ENCODE peak calls at places on chromosomes 6 and 20, in seven cellular contexts. B is AG04450, E is fibroblast of mammary gland, H is GM23338, X is thoracic aorta, S is adrenal gland, N is coronary artery. W is an unnamed sample.

GRCh38 chr6:56690519-56691200 is 48.0 kb upstream of the DST start:
- DNase-seq in S (no peak), N (no peak), H (no peak), X (no peak), B (no peak), E (peak), W (peak)

GRCh38 chr6:155187096-155187495 is 76.7 kb upstream of the CLDN20 start:
- DNase-seq in S (no peak), B (no peak), N (no peak), E (no peak), X (no peak), H (no peak), W (no peak)

GRCh38 chr6:145310116-145310515 is 425.2 kb downstream of the EPM2A start:
- DNase-seq in H (no peak), S (no peak), E (peak), N (no peak), B (peak), X (no peak), W (peak)

GRCh38 chr6:30782425-30783014 is 38.2 kb upstream of the IER3 start:
- DNase-seq in B (no peak), X (no peak), E (peak), S (peak), H (no peak), N (no peak), W (peak)

GRCh38 chr6:53426544-53427270 is 78.0 kb upstream of the ELOVL5 start:
- DNase-seq in S (no peak), E (peak), X (no peak), H (no peak), N (no peak), B (no peak), W (no peak)

GRCh38 chr20:19688031-19688806 is 69.8 kb upstream of the RIN2 start:
- DNase-seq in N (peak), X (peak), E (peak), S (peak), H (peak), B (peak), W (peak)

GRCh38 chr20:26208296-26209091 is 511.8 kb upstream of the ZNF337 start:
- DNase-seq in H (peak), S (peak), N (no peak), X (no peak), E (no peak), B (no peak), W (peak)

GRCh38 chr6:82022614-82023102 is 224.9 kb downstream of the IBTK start:
- DNase-seq in X (no peak), N (no peak), B (peak), S (no peak), H (no peak), E (peak), W (peak)

GRCh38 chr6:97053643-97054411 is 129.3 kb downstream of the KLHL32 start:
- DNase-seq in N (no peak), B (no peak), E (peak), X (no peak), S (no peak), H (peak), W (peak)

GRCh38 chr20:50982372-50982771 is 23.8 kb downstream of the MOCS3 start:
- DNase-seq in H (no peak), B (no peak), N (no peak), X (no peak), S (no peak), E (peak), W (peak)

GRCh38 chr6:129489215-129489765 is 220.7 kb downstream of the ARHGAP18 start:
- DNase-seq in N (no peak), X (no peak), H (no peak), B (no peak), E (no peak), S (no peak), W (no peak)

GRCh38 chr6:132205946-132206345 is 195.3 kb downstream of the MOXD1 start:
- DNase-seq in B (no peak), E (no peak), X (no peak), H (no peak), S (no peak), N (no peak), W (no peak)

GRCh38 chr6:52305385-52305784 is 20.8 kb upstream of the MCM3 start:
- DNase-seq in H (no peak), N (no peak), S (no peak), E (no peak), X (no peak), B (no peak), W (no peak)

GRCh38 chr6:135182120-135182992 is 1.2 kb downstream of the MYB start:
- DNase-seq in X (no peak), H (peak), N (no peak), B (no peak), E (no peak), S (peak), W (peak)

GRCh38 chr20:17442588-17442987 is 88.6 kb downstream of the BFSP1 start:
- DNase-seq in S (no peak), X (no peak), E (peak), H (peak), N (no peak), B (no peak), W (peak)

GRCh38 chr20:41738584-41739193 is 120.5 kb upstream of the CHD6 start:
- DNase-seq in X (no peak), H (peak), N (no peak), B (no peak), E (peak), S (peak), W (peak)

GRCh38 chr6:112183271-112183671 is 71.1 kb downstream of the LAMA4 start:
- DNase-seq in H (no peak), E (no peak), S (no peak), X (no peak), B (peak), N (no peak), W (peak)

GRCh38 chr20:3748073-3748472 is 15.6 kb downstream of the HSPA12B start:
- DNase-seq in H (no peak), N (no peak), E (no peak), B (no peak), S (no peak), X (no peak), W (no peak)

GRCh38 chr6:166395778-166396177 is 13.0 kb upstream of the MPC1 start:
- DNase-seq in E (no peak), B (no peak), H (no peak), X (no peak), S (no peak), N (no peak), W (no peak)

GRCh38 chr6:82322386-82322785 is 41.2 kb upstream of the TPBG start:
- DNase-seq in B (no peak), S (no peak), N (no peak), H (no peak), X (no peak), E (no peak), W (no peak)

GRCh38 chr6:167705211-167705750 is 121.4 kb upstream of the AFDN start:
- DNase-seq in B (no peak), X (no peak), H (no peak), S (no peak), N (peak), E (no peak), W (no peak)

GRCh38 chr6:56827908-56828649 is 126.8 kb upstream of the BEND6 start:
- DNase-seq in N (no peak), X (no peak), B (no peak), S (no peak), H (no peak), E (no peak), W (no peak)

GRCh38 chr6:138307816-138308727 is 69.6 kb upstream of the SMIM28 start:
- DNase-seq in B (no peak), E (peak), S (peak), N (peak), H (peak), X (no peak), W (peak)

GRCh38 chr6:28134015-28134414 is 7.7 kb upstream of the ZKSCAN8 start:
- DNase-seq in S (peak), E (peak), H (peak), N (no peak), B (no peak), X (no peak), W (peak)
- TF ChIP-seq CTCF in S (peak), E (peak), H (peak), N (no peak), B (peak), X (no peak), W (peak)

GRCh38 chr6:126341126-126341525 is 1.2 kb downstream of the CENPW start:
- DNase-seq in H (no peak), B (no peak), N (no peak), E (no peak), X (no peak), S (no peak), W (no peak)
- H3K4me3 ChIP-seq in H (peak), B (peak), N (no peak), E (peak), X (peak), S (no peak), W (peak)

DNA sequence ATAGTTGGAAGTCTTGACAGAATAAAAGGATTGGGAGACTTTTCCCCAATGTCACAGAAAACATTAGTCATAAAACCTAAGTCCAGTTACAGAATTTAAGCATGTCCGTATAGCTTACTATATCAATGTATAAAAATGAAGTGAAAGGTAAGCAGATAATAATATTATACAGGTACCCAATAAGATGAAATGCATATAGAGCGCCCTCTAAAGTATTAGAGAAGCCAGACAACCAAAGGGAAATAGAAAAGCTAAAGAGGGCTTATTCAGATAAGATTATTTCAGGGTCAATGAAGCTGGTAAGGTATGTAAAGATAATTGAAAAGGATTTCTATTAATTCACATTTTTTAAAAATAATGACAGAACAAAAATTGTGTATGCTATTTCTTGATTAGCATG is 947.7 kb upstream of the MAP3K7 start:
- DNase-seq in H (peak), X (no peak), B (no peak), N (no peak), S (no peak), E (no peak), W (no peak)
- TF ChIP-seq CTCF in H (no peak), X (no peak), B (no peak), N (no peak), S (no peak), E (no peak), W (no peak)

GRCh38 chr6:102525336-102525735 is 1131.8 kb downstream of the GRIK2 start:
- DNase-seq in H (no peak), B (no peak), E (no peak), S (no peak), X (no peak), N (no peak), W (no peak)
- H3K4me3 ChIP-seq in H (no peak), B (no peak), E (no peak), S (no peak), X (no peak), N (no peak), W (no peak)

GRCh38 chr6:107075951-107076381 is 39.3 kb downstream of the BEND3 start:
- DNase-seq in S (no peak), B (no peak), N (no peak), X (no peak), E (peak), H (no peak), W (peak)
- TF ChIP-seq CTCF in S (no peak), B (peak), N (no peak), X (no peak), E (peak), H (peak), W (peak)

DNA sequence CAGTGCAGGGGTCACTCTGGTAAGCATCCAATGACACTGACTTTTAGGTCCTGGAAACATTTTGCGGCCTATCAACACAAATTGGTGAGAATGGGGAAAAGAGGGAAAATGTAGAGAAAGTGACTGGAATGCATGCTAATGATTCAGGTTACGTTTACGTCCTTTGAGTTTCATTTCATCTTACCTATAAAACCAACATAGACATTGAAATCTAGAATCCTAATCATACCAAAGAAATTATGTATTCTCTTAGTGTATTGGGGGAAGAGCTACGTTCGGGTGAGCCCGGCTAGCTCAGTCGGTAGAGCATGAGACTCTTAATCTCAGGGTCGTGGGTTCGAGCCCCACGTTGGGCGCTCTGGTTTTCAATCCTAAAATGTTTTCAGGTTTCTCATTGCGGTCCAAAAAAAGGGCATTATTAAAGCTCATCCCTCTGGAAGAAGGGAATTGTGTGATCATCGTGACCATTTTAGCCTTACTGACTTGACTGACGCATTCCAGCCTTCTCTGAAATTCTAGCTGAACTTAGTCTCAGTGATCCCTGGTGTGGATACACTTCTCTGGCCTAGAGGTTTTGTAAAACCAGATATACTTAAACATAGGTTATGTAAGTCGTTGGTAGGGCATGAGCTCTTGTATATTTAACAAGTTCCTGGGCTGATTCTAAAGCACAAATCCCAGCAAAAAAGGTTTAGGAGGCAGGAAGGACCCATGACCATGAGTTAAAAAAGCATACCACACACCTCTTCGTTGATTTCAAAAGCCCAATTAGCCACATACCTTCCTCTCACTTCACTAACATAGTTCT is 18.3 kb downstream of the HMGN4 start:
- DNase-seq in B (peak), S (no peak), H (peak), N (no peak), E (peak), X (no peak), W (peak)
- H3K4me3 ChIP-seq in B (peak), S (no peak), H (peak), N (no peak), E (peak), X (no peak), W (no peak)

DNA sequence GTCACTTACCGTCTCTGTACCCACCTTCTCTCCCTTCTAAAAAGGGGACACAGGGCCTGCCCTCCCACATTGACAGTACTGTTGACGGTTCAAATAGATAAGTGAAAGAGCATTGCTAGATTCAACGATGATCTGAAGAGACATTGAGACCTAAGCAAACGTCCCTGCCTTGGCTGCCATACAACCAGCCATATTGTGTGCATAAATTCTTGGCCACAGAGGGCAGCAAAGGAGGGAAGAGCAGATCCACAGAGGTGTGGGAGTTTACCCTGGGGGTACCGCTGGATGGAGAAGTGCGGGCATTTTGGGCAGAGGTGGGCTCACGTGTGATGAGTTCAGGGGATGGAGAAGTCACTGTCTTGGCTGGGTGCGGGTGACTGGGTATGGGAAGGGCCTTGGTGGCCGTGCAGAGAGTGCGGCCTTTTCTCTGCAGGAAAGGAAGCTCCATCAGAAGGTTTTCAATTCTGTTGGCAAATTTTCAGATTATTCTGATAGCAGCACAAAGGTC is 85.6 kb downstream of the POPDC3 start:
- DNase-seq in E (no peak), B (no peak), X (no peak), N (no peak), H (no peak), S (no peak), W (no peak)
- TF ChIP-seq CTCF in E (no peak), B (no peak), X (no peak), N (no peak), H (peak), S (no peak), W (no peak)

W was measured in foreskin fibroblast.